ENCODE peak calls at places on chromosomes 5 and 9, in five cellular contexts. Y is AG04450, E is AG10803, L is neural progenitor cell, B is astrocyte of the spinal cord. X is an unnamed sample.

GRCh38 chr5:82246960-82247574 is 31.1 kb downstream of the RPS23 start:
- DNase-seq in B (no peak), Y (no peak), L (no peak), E (no peak), X (no peak)

GRCh38 chr5:123881791-123882244 is 369.8 kb downstream of the CSNK1G3 start:
- DNase-seq in Y (no peak), B (peak; percentile 32), L (no peak), E (peak; percentile 54), X (peak; percentile 55)

GRCh38 chr9:137749511-137749910 is 128.1 kb upstream of the CACNA1B start:
- DNase-seq in E (no peak), L (no peak), Y (no peak), B (no peak), X (no peak)

GRCh38 chr9:9231946-9232345 is 1380.9 kb downstream of the PTPRD start:
- DNase-seq in E (no peak), Y (no peak), B (no peak), L (no peak), X (no peak)

GRCh38 chr9:121976751-121977150 is 116.4 kb downstream of the TTLL11 start:
- DNase-seq in Y (no peak), E (peak; percentile 55), B (peak; percentile 65), L (no peak), X (no peak)

GRCh38 chr5:177370488-177371119 is 12.9 kb downstream of the RGS14 start:
- DNase-seq in L (peak; percentile 99), B (peak; percentile 87), E (peak; percentile 77), Y (peak; percentile 72), X (peak; percentile 55)

GRCh38 chr9:99593621-99594020 is 228.1 kb upstream of the NR4A3 start:
- DNase-seq in B (no peak), Y (no peak), L (no peak), E (no peak), X (no peak)

GRCh38 chr5:116576043-116576713 is 1.6 kb upstream of the SEMA6A start:
- DNase-seq in E (peak; percentile 17), L (peak; percentile 94), B (peak; percentile 67), Y (no peak), X (peak; percentile 37)

GRCh38 chr5:10621837-10622236 is 58.0 kb downstream of the ANKRD33B start:
- DNase-seq in B (no peak), Y (no peak), L (no peak), E (no peak), X (no peak)

GRCh38 chr5:83503662-83504061 is 32.1 kb downstream of the VCAN start:
- DNase-seq in E (peak; percentile 45), L (no peak), Y (no peak), B (no peak), X (no peak)

GRCh38 chr5:16271851-16272250 is 92.3 kb upstream of the MARCHF11 start:
- DNase-seq in L (no peak), E (no peak), Y (no peak), B (no peak), X (no peak)

DNA sequence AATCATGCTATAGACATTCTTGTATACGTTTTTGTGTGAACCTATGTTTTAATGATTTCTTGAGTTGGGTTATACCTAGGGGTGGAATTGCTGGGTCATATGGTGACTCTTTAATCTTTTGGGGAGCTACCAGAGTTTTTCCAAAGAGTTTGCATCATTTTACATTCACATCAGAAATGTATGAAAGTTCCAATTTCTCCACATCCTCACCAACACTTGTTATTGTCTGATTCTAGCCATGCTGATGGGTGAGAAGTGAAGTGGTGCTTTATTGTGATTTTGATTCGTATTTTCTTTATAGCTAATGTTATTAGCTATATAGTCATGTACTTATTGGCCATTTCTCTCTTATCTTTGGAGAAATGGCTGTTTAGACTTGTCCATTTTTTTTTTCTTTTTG is 18.1 kb downstream of the OCLN start:
- DNase-seq in Y (no peak), L (no peak), E (no peak), B (no peak), X (no peak)
- H3K4me3 ChIP-seq in Y (no peak overlapping the region), L (no peak overlapping the region), E (no peak overlapping the region), B (no peak overlapping the region), X (no peak overlapping the region)

GRCh38 chr5:40260351-40260750 is 419.4 kb upstream of the PTGER4 start:
- DNase-seq in E (no peak), L (no peak), Y (no peak), B (no peak), X (peak; percentile 1)

GRCh38 chr5:40266952-40267351 is 412.8 kb upstream of the PTGER4 start:
- DNase-seq in Y (no peak), B (no peak), E (no peak), L (no peak), X (no peak)

GRCh38 chr5:40258205-40258604 is 421.5 kb upstream of the PTGER4 start:
- DNase-seq in E (no peak), L (no peak), B (no peak), Y (no peak), X (no peak)

GRCh38 chr5:40261984-40262383 is 417.7 kb upstream of the PTGER4 start:
- DNase-seq in B (no peak), L (no peak), E (no peak), Y (no peak), X (no peak)
- TF ChIP-seq CTCF in B (no peak), L (no peak), E (no peak), Y (no peak), X (no peak)

GRCh38 chr5:35618297-35618636 is 604 bp downstream of the SPEF2 start:
- DNase-seq in B (peak; percentile 0), L (no peak), Y (no peak), E (peak; percentile 13), X (no peak)

GRCh38 chr5:35618791-35619190 is 1.1 kb downstream of the SPEF2 start:
- DNase-seq in E (peak; percentile 16), L (no peak), Y (no peak), B (no peak), X (no peak)

GRCh38 chr5:35622974-35623373 is 5.3 kb downstream of the SPEF2 start:
- DNase-seq in L (no peak), Y (no peak), E (no peak), B (no peak), X (no peak)

GRCh38 chr5:35617435-35618296 is at the start of gene SPEF2:
- DNase-seq in Y (peak; percentile 74), L (peak; percentile 94), B (peak; percentile 91), E (peak; percentile 93), X (peak; percentile 72)

GRCh38 chr5:35617060-35617434 is 616 bp upstream of the SPEF2 start:
- DNase-seq in L (no peak), B (no peak), Y (no peak), E (no peak), X (no peak)
- H3K4me3 ChIP-seq in L (peak overlapping the region; percentile 77), B (peak overlapping the region; percentile 73), Y (peak overlapping the region; percentile 89), E (peak overlapping the region; percentile 93), X (peak overlapping the region; percentile 77)

GRCh38 chr5:95424526-95424925 is 33.4 kb downstream of the FAM81B start:
- DNase-seq in B (no peak), E (no peak), Y (no peak), L (no peak), X (no peak)
- TF ChIP-seq CTCF in B (no peak), E (no peak), Y (no peak), L (no peak), X (no peak)

GRCh38 chr9:113885183-113886002 is 9.3 kb downstream of the ZNF618 start:
- DNase-seq in Y (no peak), E (no peak), B (no peak), L (no peak), X (no peak)

GRCh38 chr9:113887436-113887835 is 11.3 kb downstream of the ZNF618 start:
- DNase-seq in L (no peak), E (no peak), Y (no peak), B (no peak), X (no peak)

GRCh38 chr9:113886471-113886870 is 10.4 kb downstream of the ZNF618 start:
- DNase-seq in Y (no peak), L (peak; percentile 60), B (peak; percentile 42), E (no peak), X (no peak)

GRCh38 chr9:113886933-113887332 is 10.8 kb downstream of the ZNF618 start:
- DNase-seq in E (no peak), B (peak; percentile 31), Y (no peak), L (no peak), X (no peak)

GRCh38 chr9:113886003-113886324 is 9.9 kb downstream of the ZNF618 start:
- DNase-seq in B (peak; percentile 30), L (no peak), Y (no peak), E (no peak), X (no peak)
- H3K4me3 ChIP-seq in B (no peak overlapping the region), L (no peak overlapping the region), Y (peak overlapping the region; percentile 37), E (peak overlapping the region; percentile 45), X (peak overlapping the region; percentile 7)

GRCh38 chr9:130860458-130861316 is 25.6 kb downstream of the ABL1 start:
- DNase-seq in Y (peak; percentile 83), L (peak; percentile 43), E (peak; percentile 98), B (peak; percentile 98), X (peak; percentile 96)
- TF ChIP-seq CTCF in Y (peak; percentile 35), L (no peak), E (peak; percentile 52), B (peak; percentile 38), X (peak; percentile 29)

DNA sequence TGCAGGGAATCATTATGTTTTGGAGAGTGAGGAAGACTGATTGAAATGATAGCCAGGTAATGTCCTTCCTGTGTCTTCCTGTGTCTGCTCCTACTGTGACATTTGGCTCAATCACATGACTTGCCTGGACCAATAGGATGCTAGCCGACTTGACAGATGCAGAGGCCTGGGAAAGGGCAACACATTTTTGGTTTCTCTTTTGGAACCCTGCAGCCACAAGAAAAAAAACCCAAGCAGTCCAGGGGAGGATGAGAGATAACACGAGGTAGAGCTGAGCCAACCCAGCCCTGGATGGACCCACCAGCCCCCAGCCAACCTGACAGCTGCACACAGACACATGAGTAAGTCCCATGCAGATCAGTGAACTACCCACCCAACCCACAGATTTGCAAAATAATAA is 256.1 kb upstream of the SMARCA2 start:
- DNase-seq in E (no peak), L (no peak), Y (no peak), B (no peak), X (no peak)
- H3K4me3 ChIP-seq in E (no peak overlapping the region), L (no peak overlapping the region), Y (no peak overlapping the region), B (no peak overlapping the region), X (no peak overlapping the region)